ENCODE peak calls at places on chromosomes 11 and 22, in ten cellular contexts. O, Z, D, N, W, S, Q, T, C and P are unnamed samples.

GRCh38 chr11:101955701-101956100 is 39.4 kb upstream of the ANGPTL5 start:
- DNase-seq in C (no peak), W (no peak), O (no peak), Q (no peak), S (no peak), D (no peak), Z (no peak), T (no peak), N (no peak), P (no peak)

GRCh38 chr11:95904009-95904650 is 19.8 kb downstream of the MTMR2 start:
- DNase-seq in T (no peak), D (no peak), O (no peak), Z (no peak), W (no peak), S (no peak), C (no peak), Q (no peak), N (no peak), P (peak)

GRCh38 chr22:46196268-46196667 is 45.9 kb downstream of the PPARA start:
- DNase-seq in T (no peak), D (peak), Z (no peak), O (no peak), W (no peak), Q (peak), N (peak), S (peak), C (no peak), P (no peak)

GRCh38 chr11:126146454-126147192 is 64.8 kb downstream of the RPUSD4 start:
- DNase-seq in N (no peak), C (no peak), Z (no peak), D (peak), O (peak), S (no peak), Q (no peak), T (no peak), W (peak), P (no peak)

GRCh38 chr11:45045692-45046471 is 95.2 kb upstream of the TP53I11 start:
- DNase-seq in O (no peak), T (peak), W (no peak), D (no peak), Z (no peak), N (peak), Q (no peak), S (no peak), C (no peak), P (no peak)

GRCh38 chr11:19713221-19714092 is 820 bp downstream of the NAV2 start:
- DNase-seq in S (no peak), D (peak), T (no peak), Z (no peak), C (no peak), W (peak), O (peak), N (peak), Q (peak), P (no peak)

GRCh38 chr11:11732116-11732515 is 109.7 kb upstream of the USP47 start:
- DNase-seq in D (no peak), T (no peak), O (no peak), Q (no peak), S (no peak), W (no peak), Z (no peak), N (no peak), C (no peak), P (no peak)

GRCh38 chr11:83528877-83529276 is 242.7 kb upstream of the CCDC90B start:
- DNase-seq in O (no peak), C (no peak), W (no peak), Z (no peak), D (no peak), Q (no peak), N (no peak), S (no peak), T (no peak), P (no peak)

GRCh38 chr11:23797624-23798419 is 699.0 kb upstream of the LUZP2 start:
- DNase-seq in N (no peak), O (no peak), W (no peak), Q (no peak), S (no peak), D (no peak), C (no peak), Z (no peak), T (no peak), P (peak)

GRCh38 chr11:64836448-64837072 is 7.9 kb downstream of the CDC42BPG start:
- DNase-seq in N (no peak), D (peak), T (no peak), O (no peak), W (no peak), C (no peak), Z (no peak), S (no peak), Q (no peak), P (no peak)

GRCh38 chr11:77064648-77065217 is 2.0 kb upstream of the CAPN5 start:
- DNase-seq in Z (no peak), Q (no peak), S (no peak), N (no peak), T (no peak), W (no peak), C (no peak), O (no peak), D (no peak), P (no peak)

GRCh38 chr11:3224730-3225098 is 6.1 kb upstream of the MRGPRG start:
- DNase-seq in N (no peak), D (no peak), O (no peak), C (no peak), T (no peak), S (no peak), Q (peak), W (no peak), Z (no peak), P (no peak)

GRCh38 chr22:27554106-27554814 is 247.3 kb downstream of the MN1 start:
- DNase-seq in N (no peak), S (no peak), O (no peak), Q (no peak), W (no peak), Z (no peak), D (no peak), C (no peak), T (peak), P (no peak)

GRCh38 chr11:130636672-130637463 is 188.4 kb downstream of the ADAMTS15 start:
- DNase-seq in W (no peak), T (peak), N (no peak), S (no peak), Q (no peak), Z (peak), C (no peak), O (no peak), D (no peak), P (peak)

GRCh38 chr11:58390551-58391063 is 16.1 kb downstream of the OR5B3 start:
- DNase-seq in W (no peak), S (no peak), N (peak), O (no peak), Q (no peak), C (no peak), T (no peak), Z (no peak), D (peak), P (no peak)

GRCh38 chr11:47980907-47981621 is 705 bp downstream of the PTPRJ start:
- DNase-seq in D (peak), T (peak), S (no peak), Q (peak), Z (no peak), N (peak), O (peak), W (peak), C (peak), P (no peak)

GRCh38 chr22:21603973-21604372 is 25.8 kb downstream of the YDJC start:
- DNase-seq in W (no peak), Q (no peak), O (no peak), N (no peak), S (no peak), Z (no peak), T (no peak), D (no peak), C (no peak), P (no peak)

GRCh38 chr22:23716811-23717801 is 26.3 kb downstream of the RGL4 start:
- DNase-seq in D (peak), N (peak), T (peak), S (peak), Q (peak), C (peak), W (peak), Z (peak), O (peak), P (peak)

GRCh38 chr11:79536155-79536917 is 95.5 kb upstream of the TENM4 start:
- DNase-seq in N (peak), Q (no peak), Z (no peak), D (no peak), S (no peak), C (no peak), T (no peak), W (no peak), O (no peak), P (no peak)

GRCh38 chr11:77710358-77710757 is 72.8 kb upstream of the CLNS1A start:
- DNase-seq in N (no peak), C (no peak), O (no peak), S (no peak), T (no peak), D (no peak), Z (no peak), W (no peak), Q (no peak), P (no peak)

GRCh38 chr11:17386331-17387084 is 2.0 kb downstream of the KCNJ11 start:
- DNase-seq in C (peak), D (peak), T (peak), O (peak), W (peak), S (no peak), N (peak), Z (no peak), Q (peak), P (no peak)

GRCh38 chr11:48087974-48088681 is 107.8 kb downstream of the PTPRJ start:
- DNase-seq in Z (no peak), N (peak), W (no peak), T (no peak), O (no peak), Q (no peak), S (peak), C (no peak), D (no peak), P (peak)

GRCh38 chr11:7522106-7522505 is 8.3 kb downstream of the PPFIBP2 start:
- DNase-seq in Z (no peak), D (no peak), W (no peak), O (no peak), Q (no peak), T (no peak), C (no peak), N (no peak), S (no peak), P (no peak)

GRCh38 chr22:22908941-22909604 is 21.5 kb downstream of the IGLL5 start:
- DNase-seq in O (no peak), Q (no peak), S (no peak), T (no peak), Z (no peak), W (no peak), N (no peak), C (no peak), D (no peak), P (no peak)

GRCh38 chr11:125202362-125202880 is 37.9 kb downstream of the PKNOX2 start:
- DNase-seq in Q (peak), D (no peak), T (no peak), S (no peak), N (no peak), C (no peak), W (no peak), O (no peak), Z (no peak), P (no peak)

GRCh38 chr11:9047986-9048522 is 43.3 kb downstream of the SCUBE2 start:
- DNase-seq in C (no peak), S (no peak), D (no peak), Z (no peak), W (no peak), N (no peak), Q (no peak), O (no peak), T (peak), P (peak)

GRCh38 chr11:102313225-102313940 is 3.9 kb upstream of the BIRC3 start:
- DNase-seq in W (no peak), S (no peak), T (no peak), D (no peak), C (no peak), O (no peak), N (no peak), Z (no peak), Q (no peak), P (no peak)

GRCh38 chr11:126335463-126335760 is 20.1 kb upstream of the ST3GAL4 start:
- DNase-seq in C (no peak), S (no peak), O (no peak), N (no peak), Z (no peak), W (peak), D (no peak), Q (no peak), T (no peak), P (no peak)

GRCh38 chr22:48096846-48097665 is 1334.6 kb downstream of the TBC1D22A start:
- DNase-seq in Z (no peak), O (no peak), Q (no peak), N (no peak), T (no peak), S (no peak), D (peak), W (no peak), C (no peak), P (no peak)

DNA sequence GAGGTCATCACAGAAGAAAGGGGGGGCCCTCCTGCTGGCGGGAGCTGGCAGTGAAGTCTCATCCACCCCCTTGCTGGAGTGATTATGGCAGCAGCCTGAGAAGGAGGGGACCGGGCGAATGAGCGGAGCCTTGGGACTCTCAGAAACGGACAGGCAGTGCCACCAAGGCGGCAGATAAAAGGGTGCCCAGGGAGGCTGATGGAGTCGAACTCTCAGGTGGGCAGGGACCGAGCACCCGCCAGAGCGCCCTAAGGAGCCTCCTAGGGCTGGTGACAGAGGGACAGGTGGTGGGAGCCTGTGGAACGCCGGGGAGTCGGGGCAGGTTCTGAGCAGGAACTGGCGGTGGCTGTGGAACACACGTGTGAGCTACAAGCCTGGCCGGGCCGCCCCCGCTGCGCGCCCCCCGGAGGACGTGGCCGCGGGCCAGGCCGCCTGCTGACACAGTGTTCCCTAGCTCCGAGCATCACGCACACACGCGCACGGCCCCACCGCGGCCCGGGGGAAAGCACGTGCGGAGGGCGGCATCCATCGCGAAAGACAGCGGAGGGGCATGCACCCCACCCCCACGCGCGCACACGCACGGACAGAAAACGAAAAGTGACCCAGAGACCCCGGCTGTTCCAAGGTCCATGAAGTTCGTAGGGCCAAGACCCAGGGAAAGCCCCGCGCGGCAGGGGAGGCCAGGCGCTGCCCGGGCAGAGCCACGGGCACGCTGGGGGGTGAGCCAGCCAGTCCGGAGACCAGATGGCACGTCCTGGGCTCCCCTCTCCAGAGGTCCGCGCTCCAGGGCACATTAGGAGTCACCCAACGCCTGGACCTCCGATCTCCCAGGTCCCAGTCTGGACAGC is 1.0 kb downstream of the VWCE start:
- DNase-seq in N (peak), D (peak), Q (peak), T (peak), C (peak), S (no peak), W (peak), Z (no peak), O (peak), P (no peak)
- TF ChIP-seq CTCF in N (no peak), D (no peak), Q (no peak), T (no peak), C (no peak), S (no peak), W (no peak), Z (no peak), O (no peak), P (no peak)

GRCh38 chr11:10309163-10310093 is 4.6 kb downstream of the ADM start:
- DNase-seq in T (no peak), Z (no peak), O (no peak), N (peak), S (peak), D (no peak), W (no peak), C (no peak), Q (no peak), P (peak)
- TF ChIP-seq CTCF in T (no peak), Z (no peak), O (no peak), N (no peak), S (no peak), D (no peak), W (no peak), C (no peak), Q (no peak), P (no peak)

DNA sequence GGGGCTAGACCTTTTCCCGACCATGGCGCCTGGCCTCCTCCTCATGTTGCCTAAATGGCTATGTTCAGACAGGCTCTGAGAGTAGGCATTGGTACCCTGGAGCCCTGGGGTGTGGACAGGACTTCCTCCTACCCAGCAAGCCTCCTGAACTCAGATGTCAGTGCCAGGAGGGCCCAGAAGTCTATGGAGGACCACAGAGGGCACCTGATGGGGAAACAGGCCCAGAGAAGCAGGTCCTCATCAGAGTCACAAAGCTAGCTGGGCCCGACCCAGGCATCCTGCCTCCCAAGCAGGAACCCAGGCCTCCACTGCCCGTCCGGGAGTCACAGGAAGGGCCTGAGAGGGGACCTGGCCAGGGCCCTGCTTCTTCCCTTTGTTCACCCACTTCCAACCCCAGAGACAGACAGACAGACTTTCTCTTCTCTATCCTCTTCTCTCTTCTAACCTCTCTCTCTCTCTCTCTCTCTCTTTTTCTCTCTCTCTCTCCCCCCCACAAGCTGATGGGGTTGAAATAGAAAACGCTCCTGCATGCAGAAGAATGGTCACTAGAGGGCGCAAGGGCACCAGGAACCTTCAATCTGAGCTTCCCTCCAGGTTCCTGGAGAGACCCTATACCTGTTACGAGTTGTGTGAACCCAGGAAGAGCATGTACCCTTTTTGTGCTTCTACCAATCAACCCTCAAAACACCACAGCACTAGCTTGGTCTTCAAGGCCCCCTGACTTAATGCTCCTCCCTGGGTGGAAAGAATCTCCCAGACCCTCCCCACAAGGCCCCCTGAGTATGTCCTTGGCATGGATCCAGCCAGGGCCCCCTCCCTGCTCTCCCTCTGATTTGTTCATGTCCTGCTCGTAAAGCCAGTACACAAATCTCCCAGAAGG is 27.1 kb downstream of the ARAP1 start:
- DNase-seq in O (peak), S (peak), C (peak), T (peak), Q (peak), D (no peak), W (peak), N (no peak), Z (peak), P (peak)
- TF ChIP-seq CTCF in O (peak), S (peak), C (peak), T (peak), Q (peak), D (peak), W (peak), N (peak), Z (peak), P (peak)

DNA sequence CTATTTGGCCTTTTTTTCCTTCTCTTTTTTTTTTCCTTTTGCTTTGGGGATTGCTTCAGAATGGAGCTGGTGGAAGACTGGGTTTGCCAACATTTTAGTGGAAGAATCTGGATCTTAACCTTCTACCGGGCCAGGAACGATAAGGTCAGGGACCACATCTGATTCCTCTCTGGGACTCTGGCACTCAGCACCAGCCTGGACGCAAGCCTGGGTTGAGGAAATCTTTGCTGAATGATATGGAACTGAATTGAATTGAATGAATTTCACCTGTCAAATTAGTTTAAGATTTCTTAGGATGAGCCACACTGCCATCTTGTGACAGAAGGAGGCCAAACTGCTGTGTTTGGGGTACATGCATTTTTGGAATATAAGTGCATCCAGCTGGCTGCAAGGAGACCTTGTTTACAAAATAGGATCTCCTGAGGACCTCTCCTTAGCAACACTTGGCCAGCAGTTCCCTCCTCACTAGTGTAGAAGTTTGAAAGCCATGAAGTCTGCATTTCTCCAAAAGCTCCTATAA is 30.4 kb downstream of the TPBGL start:
- DNase-seq in W (no peak), Z (no peak), N (no peak), C (no peak), T (no peak), D (no peak), O (no peak), Q (no peak), S (no peak), P (no peak)
- TF ChIP-seq CTCF in W (no peak), Z (peak), N (peak), C (no peak), T (peak), D (no peak), O (peak), Q (peak), S (no peak), P (peak)

DNA sequence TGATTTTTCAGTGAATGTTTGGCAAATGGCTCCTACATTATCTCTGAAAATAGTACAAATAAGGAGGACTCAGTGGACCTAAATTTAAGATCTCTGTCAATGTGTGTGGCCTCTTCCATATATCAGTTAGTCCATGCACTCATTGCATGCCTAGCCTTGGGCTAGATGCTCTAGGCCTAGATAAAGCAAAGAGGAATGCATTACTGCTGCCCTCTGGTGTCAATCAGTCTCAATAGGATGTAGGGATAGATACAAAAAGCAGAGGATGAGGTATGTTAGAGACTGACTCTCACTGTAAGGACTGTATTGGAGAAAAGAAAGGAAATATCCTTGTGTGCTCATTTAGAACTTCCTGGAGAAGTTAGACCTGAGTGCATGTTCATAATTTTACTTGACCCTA is 42.0 kb downstream of the MS4A2 start:
- DNase-seq in Q (peak), D (no peak), C (no peak), Z (no peak), N (no peak), S (peak), O (peak), T (no peak), W (peak), P (peak)
- TF ChIP-seq CTCF in Q (peak), D (peak), C (peak), Z (no peak), N (peak), S (peak), O (peak), T (no peak), W (peak), P (peak)